ENCODE peak calls at places on chromosomes 7 and 10, in five cellular contexts. W is thoracic aorta, F is tibial artery, B is adrenal gland, U is transverse colon. H is an unnamed sample.
A peak's percentile ranks its signal among the peaks of the same experiment; 100 is the strongest.

GRCh38 chr7:134891262-134892001 is 94.9 kb upstream of the AGBL3 start:
- DNase-seq in W (no peak), F (peak; percentile 90), B (peak; percentile 95), U (peak; percentile 47), H (peak; percentile 83)

GRCh38 chr7:129574487-129574886 is 37.0 kb upstream of the NRF1 start:
- DNase-seq in W (no peak), F (no peak), B (no peak), U (no peak), H (no peak)

GRCh38 chr10:3785849-3786290 is 861 bp upstream of the KLF6 start:
- DNase-seq in W (no peak), F (peak; percentile 45), B (peak; percentile 60), U (peak; percentile 58), H (peak; percentile 79)

GRCh38 chr10:30387646-30388243 is 38.7 kb upstream of the MTPAP start:
- DNase-seq in W (no peak), F (no peak), B (no peak), U (no peak), H (no peak)

GRCh38 chr7:134613623-134614347 is 32.9 kb upstream of the BPGM start:
- DNase-seq in W (no peak), F (peak; percentile 66), B (no peak), U (no peak), H (no peak)

GRCh38 chr10:98172495-98172894 is 38.0 kb downstream of the R3HCC1L start:
- DNase-seq in W (no peak), F (no peak), B (no peak), U (no peak), H (no peak)

GRCh38 chr10:128180843-128181242 is 54.6 kb upstream of the MKI67 start:
- DNase-seq in W (no peak), F (no peak), B (no peak), U (no peak), H (no peak)

GRCh38 chr10:73262105-73262730 is 9.8 kb upstream of the MRPS16 start:
- DNase-seq in W (no peak), F (no peak), B (no peak), U (no peak), H (no peak)

GRCh38 chr10:118900617-118901016 is 128.9 kb upstream of the NANOS1 start:
- DNase-seq in W (no peak), F (no peak), B (no peak), U (no peak), H (no peak)

GRCh38 chr10:677750-678661 is 11.5 kb downstream of the DIP2C start:
- DNase-seq in W (no peak), F (no peak), B (no peak), U (no peak), H (no peak)

GRCh38 chr7:22989646-22990587 is 24.0 kb downstream of the HYCC1 start:
- DNase-seq in W (no peak), F (no peak), B (no peak), U (no peak), H (no peak)

DNA sequence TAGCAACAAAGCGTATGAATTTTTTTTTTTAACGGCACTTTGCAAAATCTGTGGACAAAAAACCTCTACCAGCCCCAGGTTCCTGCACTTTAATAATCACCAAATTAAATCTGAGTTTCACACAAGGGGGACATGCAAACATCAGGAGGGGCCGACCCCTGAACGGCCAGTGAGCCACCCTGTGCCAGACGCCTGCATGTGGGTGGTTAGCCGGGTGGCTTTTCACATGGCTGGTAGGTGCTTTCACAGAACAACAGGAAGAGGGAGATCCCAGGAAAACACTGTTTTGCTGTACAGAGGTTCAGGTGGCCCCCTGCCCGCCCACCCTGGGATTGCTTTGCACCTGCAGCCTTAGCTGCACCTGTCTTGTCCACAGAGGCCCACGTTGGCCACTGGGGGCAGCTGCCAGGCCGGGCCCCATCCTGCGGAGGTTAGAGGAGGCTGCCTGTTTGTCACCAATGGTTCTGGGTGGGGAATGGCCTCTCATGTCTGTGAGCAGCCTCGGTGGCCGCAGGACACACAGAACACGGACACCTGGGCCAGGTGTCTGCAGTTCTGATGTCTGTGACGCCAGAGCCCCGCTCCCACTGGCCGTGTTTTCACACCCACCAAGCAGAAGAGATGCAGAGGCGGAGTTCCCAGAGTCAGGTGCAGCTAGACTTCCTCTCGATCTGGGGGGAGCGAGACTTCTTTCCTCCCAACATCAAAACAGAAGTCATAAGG is 107.7 kb downstream of the FAM53B start:
- DNase-seq in W (no peak), F (no peak), B (no peak), U (no peak), H (no peak)
- TF ChIP-seq CTCF in W (no peak), F (no peak), B (no peak), U (no peak), H (no peak)

GRCh38 chr10:93478873-93479272 is 3.3 kb downstream of the MYOF start:
- DNase-seq in W (no peak), F (no peak), B (peak; percentile 3), U (no peak), H (no peak)
- H3K4me3 ChIP-seq in W (peak overlapping the region; percentile 76), F (peak overlapping the region; percentile 0), B (no peak overlapping the region), U (no peak overlapping the region), H (peak overlapping the region; percentile 74)

DNA sequence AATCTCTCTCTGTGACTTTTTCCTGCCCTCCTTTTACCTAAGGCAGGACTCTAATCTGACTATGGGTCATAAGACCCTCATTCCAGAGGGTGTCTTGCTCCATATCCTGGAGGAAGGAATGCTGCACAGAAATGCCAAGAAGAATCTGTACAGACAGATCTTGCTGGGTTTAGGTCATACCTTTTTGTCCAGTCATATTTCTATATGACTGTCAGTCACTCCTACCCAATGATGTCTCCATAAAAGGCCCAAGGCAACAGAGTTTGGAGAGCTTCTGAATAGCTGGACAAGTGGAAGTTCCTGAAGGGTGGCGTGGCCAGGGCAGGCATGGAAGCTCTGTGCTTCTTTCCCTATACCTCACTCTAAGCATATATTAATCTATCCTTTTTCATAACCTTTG is 47.5 kb downstream of the FEZF1 start:
- DNase-seq in W (no peak), F (no peak), B (no peak), U (no peak), H (no peak)
- H3K27ac ChIP-seq in W (no peak overlapping the region), F (no peak overlapping the region), B (no peak overlapping the region), U (no peak overlapping the region), H (no peak overlapping the region)

GRCh38 chr10:82953331-82953730 is 1078.3 kb downstream of the NRG3 start:
- DNase-seq in W (no peak), F (no peak), B (no peak), U (no peak), H (no peak)

GRCh38 chr10:82949816-82950575 is 1075.0 kb downstream of the NRG3 start:
- DNase-seq in W (no peak), F (no peak), B (no peak), U (no peak), H (no peak)

DNA sequence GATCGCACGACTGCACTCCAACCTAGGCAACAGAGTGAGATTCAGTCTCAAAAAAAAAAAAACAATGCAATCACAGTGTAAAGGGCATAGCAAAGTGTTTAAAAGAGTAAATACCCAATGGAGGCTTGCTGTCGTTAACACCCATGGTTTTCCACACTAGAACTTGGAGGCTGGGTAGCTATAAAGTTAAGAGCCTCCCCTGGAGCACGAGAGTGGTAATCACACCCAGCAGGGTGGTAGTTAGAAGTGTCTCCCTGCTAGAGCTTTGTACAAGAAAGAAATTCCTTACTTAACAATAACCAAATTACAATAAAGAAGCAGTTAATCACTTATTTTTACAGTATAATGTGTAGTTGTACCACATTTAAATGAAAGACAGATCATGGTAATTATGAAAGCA is 1078.9 kb downstream of the NRG3 start:
- DNase-seq in W (no peak), F (no peak), B (no peak), U (no peak), H (no peak)
- TF ChIP-seq CTCF in W (no peak), F (no peak), B (no peak), U (no peak), H (no peak)

GRCh38 chr7:101166909-101167644 is 1.7 kb upstream of the VGF start:
- DNase-seq in W (no peak), F (no peak), B (no peak), U (no peak), H (no peak)

GRCh38 chr7:101164071-101164840 is 1.1 kb downstream of the VGF start:
- DNase-seq in W (no peak), F (no peak), B (no peak), U (no peak), H (no peak)

GRCh38 chr7:101166603-101166908 is 1.2 kb upstream of the VGF start:
- DNase-seq in W (no peak), F (no peak), B (no peak), U (no peak), H (no peak)

GRCh38 chr7:101165958-101166602 is 711 bp upstream of the VGF start:
- DNase-seq in W (no peak), F (no peak), B (no peak), U (no peak), H (no peak)

GRCh38 chr7:101165075-101165957 is at the start of gene VGF:
- DNase-seq in W (peak; percentile 72), F (peak; percentile 89), B (peak; percentile 95), U (peak; percentile 93), H (peak; percentile 85)
- H3K4me3 ChIP-seq in W (peak within 1 kb of the TSS; percentile 56), F (no peak within 1 kb of the TSS), B (no peak within 1 kb of the TSS), U (no peak within 1 kb of the TSS), H (peak within 1 kb of the TSS; percentile 63)

GRCh38 chr10:67664936-67665335 is 31.1 kb downstream of the CTNNA3 start:
- DNase-seq in W (no peak), F (no peak), B (no peak), U (no peak), H (no peak)
- H3K27ac ChIP-seq in W (no peak overlapping the region), F (peak overlapping the region; percentile 74), B (no peak overlapping the region), U (no peak overlapping the region), H (peak overlapping the region; percentile 4)

DNA sequence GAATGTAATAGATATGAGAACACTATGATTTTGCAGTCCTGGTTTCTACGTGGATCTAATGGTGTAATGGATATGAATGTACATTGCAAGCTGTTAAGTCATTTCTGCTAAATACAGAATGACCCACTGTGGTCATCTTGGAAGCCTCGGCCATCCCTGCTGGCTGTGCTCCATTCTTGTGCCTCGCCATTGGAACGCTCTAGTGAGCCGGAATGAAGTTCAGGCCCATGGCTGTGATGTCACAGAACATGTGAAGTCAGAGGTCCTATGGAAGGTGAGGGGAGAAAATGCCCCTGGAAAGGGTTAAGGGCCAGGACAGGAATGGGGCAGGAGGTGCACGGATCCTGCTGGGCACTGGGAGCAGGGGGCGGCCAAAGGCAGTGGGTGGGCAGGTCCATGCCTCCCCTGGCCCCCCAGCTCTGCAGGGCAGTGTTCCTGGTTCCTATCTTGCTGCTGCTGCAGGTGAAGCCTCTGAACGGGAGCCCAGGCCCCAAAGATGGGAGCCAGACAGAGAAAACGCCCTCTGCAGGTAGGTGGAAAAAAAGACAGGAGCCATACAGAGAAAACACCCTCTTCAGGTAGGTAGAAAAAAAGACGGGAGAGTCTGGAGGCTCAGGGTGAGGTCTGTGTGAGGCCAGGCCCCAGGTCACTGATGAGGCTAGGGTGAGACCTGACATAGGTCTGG is at the start of gene LLCFC1:
- DNase-seq in W (no peak), F (no peak), B (no peak), U (no peak), H (peak; percentile 41)
- TF ChIP-seq CTCF in W (no peak), F (no peak), B (no peak), U (no peak), H (no peak)

H was measured in coronary artery.